ENCODE peak calls at places on chromosomes 13 and 19, in ten cellular contexts. M is effector memory CD4-positive, alpha-beta T cell; Y is activated CD8-positive, alpha-beta memory T cell treated with anti-CD3 and anti-CD28 coated beads for 4 hours; N is NCI-H69; E is GM04504; S is iris pigment epithelial cell; V is dorsolateral prefrontal cortex; R is ELR; L is mucosa of descending colon; U is substantia nigra. J is an unnamed sample.

GRCh38 chr13:20101467-20102316 is 59.2 kb downstream of the GJA3 start:
- DNase-seq in U (no peak), M (no peak), V (no peak), S (no peak), L (no peak), R (no peak), N (peak), E (no peak), Y (no peak), J (no peak)

GRCh38 chr13:51958217-51958547 is 53.1 kb downstream of the ATP7B start:
- DNase-seq in S (no peak), M (no peak), Y (no peak), E (no peak), U (no peak), V (no peak), L (peak), R (no peak), N (peak), J (no peak)

GRCh38 chr13:86810385-86810784 is 860.8 kb upstream of the SLITRK5 start:
- DNase-seq in S (no peak), R (no peak), E (no peak), V (no peak), N (peak), L (no peak), M (no peak), U (no peak), Y (no peak), J (no peak)

GRCh38 chr19:852136-853013 is at the start of gene ELANE:
- DNase-seq in L (no peak), M (no peak), S (no peak), N (no peak), E (no peak), V (no peak), Y (no peak), R (no peak), U (no peak), J (no peak)

GRCh38 chr13:76380436-76381065 is 505.7 kb downstream of the KCTD12 start:
- DNase-seq in U (no peak), Y (no peak), V (no peak), L (no peak), R (no peak), E (no peak), M (no peak), S (peak), N (no peak), J (no peak)

GRCh38 chr19:14361824-14362223 is 19.4 kb upstream of the ADGRE5 start:
- DNase-seq in E (no peak), S (no peak), N (peak), L (no peak), R (peak), U (no peak), V (no peak), M (no peak), Y (no peak), J (no peak)

GRCh38 chr19:1169921-1170885 is 3.9 kb downstream of the SBNO2 start:
- DNase-seq in U (no peak), N (no peak), Y (no peak), S (peak), V (peak), M (no peak), R (no peak), E (no peak), L (no peak), J (no peak)

GRCh38 chr19:14556662-14557188 is 15.1 kb downstream of the NDUFB7 start:
- DNase-seq in Y (peak), V (peak), N (peak), E (peak), R (peak), L (peak), S (peak), U (peak), M (peak), J (peak)

GRCh38 chr13:75365724-75366173 is 116.2 kb downstream of the TBC1D4 start:
- DNase-seq in R (peak), E (no peak), U (no peak), V (no peak), M (no peak), S (peak), N (no peak), L (no peak), Y (no peak), J (peak)

GRCh38 chr13:109873351-109874123 is 87.2 kb upstream of the IRS2 start:
- DNase-seq in R (no peak), L (no peak), N (no peak), M (no peak), Y (no peak), E (no peak), S (no peak), V (no peak), U (no peak), J (no peak)